ENCODE peak calls at places on chromosome 17, in six cellular contexts. Y, G, T, X, C and Z are unnamed samples.
A peak's percentile ranks its signal among the peaks of the same experiment; 100 is the strongest.

GRCh38 chr17:8488931-8489330 is 53.2 kb downstream of the NDEL1 start:
- DNase-seq in Y (peak; percentile 92), C (no peak), T (peak; percentile 43), X (peak; percentile 79), G (no peak), Z (peak; percentile 95)

GRCh38 chr17:15157051-15157450 is 108.1 kb downstream of the PMP22 start:
- DNase-seq in X (peak; percentile 23), Y (no peak), C (no peak), T (no peak), G (no peak), Z (no peak)

GRCh38 chr17:64107517-64108235 is 22.3 kb downstream of the ERN1 start:
- DNase-seq in Y (no peak), X (no peak), G (no peak), T (no peak), C (no peak), Z (no peak)

GRCh38 chr17:60356947-60357346 is 35.0 kb downstream of the USP32 start:
- DNase-seq in G (no peak), C (no peak), Y (no peak), X (peak; percentile 7), T (no peak), Z (peak; percentile 74)

GRCh38 chr17:77649717-77650211 is 308.7 kb upstream of the TNRC6C start:
- DNase-seq in T (no peak), X (peak; percentile 18), C (peak; percentile 27), Y (peak; percentile 53), G (no peak), Z (peak; percentile 2)

GRCh38 chr17:49327835-49328784 is 33.9 kb downstream of the ZNF652 start:
- DNase-seq in Y (no peak), T (no peak), X (peak; percentile 58), C (no peak), G (no peak), Z (peak; percentile 13)

GRCh38 chr17:46770818-46771600 is 47.5 kb downstream of the WNT3 start:
- DNase-seq in X (peak; percentile 41), Y (peak; percentile 86), T (no peak), C (peak; percentile 32), G (no peak), Z (no peak)

GRCh38 chr17:82870541-82870940 is 30.7 kb upstream of the ZNF750 start:
- DNase-seq in T (no peak), C (no peak), Y (no peak), G (peak; percentile 44), X (no peak), Z (no peak)

GRCh38 chr17:78127240-78127887 is 1.2 kb downstream of the TMC6 start:
- DNase-seq in C (peak; percentile 66), X (no peak), T (peak; percentile 84), Y (peak; percentile 91), G (peak; percentile 91), Z (no peak)

GRCh38 chr17:36705651-36706436 is 104.5 kb downstream of the MRM1 start:
- DNase-seq in G (no peak), T (no peak), X (peak; percentile 57), Y (no peak), C (peak; percentile 56), Z (peak; percentile 26)

GRCh38 chr17:12395733-12396354 is 269.8 kb upstream of the MYOCD start:
- DNase-seq in G (no peak), T (no peak), Y (no peak), C (peak; percentile 23), X (peak; percentile 20), Z (no peak)

GRCh38 chr17:81394831-81395599 is at the start of gene BAHCC1:
- DNase-seq in Y (peak; percentile 100), T (peak; percentile 100), G (peak; percentile 100), X (peak; percentile 100), C (peak; percentile 98), Z (peak; percentile 100)

GRCh38 chr17:81397314-81398169 is 2.3 kb downstream of the BAHCC1 start:
- DNase-seq in Y (no peak), C (peak; percentile 21), T (no peak), X (peak; percentile 73), G (no peak), Z (peak; percentile 75)

GRCh38 chr17:81396722-81397313 is 1.6 kb downstream of the BAHCC1 start:
- DNase-seq in C (peak; percentile 66), G (no peak), Y (no peak), X (peak; percentile 58), T (no peak), Z (peak; percentile 47)

GRCh38 chr17:81395600-81396277 is 482 bp downstream of the BAHCC1 start:
- DNase-seq in T (no peak), X (no peak), G (no peak), C (no peak), Y (no peak), Z (no peak)

GRCh38 chr17:81396278-81396721 is 1.0 kb downstream of the BAHCC1 start:
- DNase-seq in C (no peak), T (no peak), G (no peak), Y (no peak), X (no peak), Z (no peak)
- H3K4me3 ChIP-seq in C (peak overlapping the region; percentile 61), T (peak overlapping the region; percentile 75), G (peak overlapping the region; percentile 54), Y (peak overlapping the region; percentile 39), X (peak overlapping the region; percentile 60), Z (peak overlapping the region; percentile 71)

GRCh38 chr17:556431-556995 is 158.1 kb downstream of the VPS53 start:
- DNase-seq in X (no peak), G (no peak), Y (no peak), T (no peak), C (no peak), Z (peak; percentile 46)
- TF ChIP-seq CTCF in X (no peak), G (no peak), Y (no peak), T (no peak), C (no peak), Z (peak; percentile 7)

DNA sequence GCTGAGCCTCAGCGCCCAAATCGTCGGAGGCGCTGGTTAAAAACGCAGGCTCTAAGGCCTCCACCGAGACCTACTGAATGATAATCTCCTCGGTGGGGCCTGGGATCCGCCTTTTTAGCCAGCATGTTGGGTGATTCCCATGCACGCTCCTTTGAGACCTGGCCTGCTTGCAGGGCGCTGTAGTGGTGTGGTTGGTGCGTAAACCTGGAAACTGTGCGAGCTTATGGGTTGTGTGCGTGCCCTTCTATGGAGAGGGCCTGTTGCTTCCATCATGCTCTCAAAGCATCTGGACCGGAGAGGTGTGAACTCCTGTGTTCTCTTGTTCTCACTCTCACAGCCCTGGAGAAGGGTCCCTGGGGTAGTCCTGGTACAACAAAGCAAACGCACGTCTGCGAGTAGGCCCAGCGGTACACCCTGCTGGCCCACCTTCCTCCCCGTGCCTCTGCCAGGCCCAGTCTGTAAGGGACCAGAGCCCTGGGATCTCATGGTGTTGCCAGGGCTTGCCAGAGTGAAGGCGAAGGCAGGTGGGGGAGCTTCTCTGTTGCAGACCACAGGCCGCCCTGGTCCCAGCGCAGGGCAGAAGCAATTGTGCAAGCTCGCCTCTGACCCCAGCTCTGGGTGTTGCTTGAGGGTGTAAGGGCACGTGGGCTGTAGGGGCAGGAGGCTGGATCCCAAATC is 759 bp upstream of the LRRC75A start:
- DNase-seq in X (no peak), C (no peak), G (no peak), T (no peak), Y (no peak), Z (no peak)
- H3K4me3 ChIP-seq in X (no peak overlapping the region), C (peak overlapping the region; percentile 55), G (no peak overlapping the region), T (peak overlapping the region; percentile 70), Y (no peak overlapping the region), Z (no peak overlapping the region)

DNA sequence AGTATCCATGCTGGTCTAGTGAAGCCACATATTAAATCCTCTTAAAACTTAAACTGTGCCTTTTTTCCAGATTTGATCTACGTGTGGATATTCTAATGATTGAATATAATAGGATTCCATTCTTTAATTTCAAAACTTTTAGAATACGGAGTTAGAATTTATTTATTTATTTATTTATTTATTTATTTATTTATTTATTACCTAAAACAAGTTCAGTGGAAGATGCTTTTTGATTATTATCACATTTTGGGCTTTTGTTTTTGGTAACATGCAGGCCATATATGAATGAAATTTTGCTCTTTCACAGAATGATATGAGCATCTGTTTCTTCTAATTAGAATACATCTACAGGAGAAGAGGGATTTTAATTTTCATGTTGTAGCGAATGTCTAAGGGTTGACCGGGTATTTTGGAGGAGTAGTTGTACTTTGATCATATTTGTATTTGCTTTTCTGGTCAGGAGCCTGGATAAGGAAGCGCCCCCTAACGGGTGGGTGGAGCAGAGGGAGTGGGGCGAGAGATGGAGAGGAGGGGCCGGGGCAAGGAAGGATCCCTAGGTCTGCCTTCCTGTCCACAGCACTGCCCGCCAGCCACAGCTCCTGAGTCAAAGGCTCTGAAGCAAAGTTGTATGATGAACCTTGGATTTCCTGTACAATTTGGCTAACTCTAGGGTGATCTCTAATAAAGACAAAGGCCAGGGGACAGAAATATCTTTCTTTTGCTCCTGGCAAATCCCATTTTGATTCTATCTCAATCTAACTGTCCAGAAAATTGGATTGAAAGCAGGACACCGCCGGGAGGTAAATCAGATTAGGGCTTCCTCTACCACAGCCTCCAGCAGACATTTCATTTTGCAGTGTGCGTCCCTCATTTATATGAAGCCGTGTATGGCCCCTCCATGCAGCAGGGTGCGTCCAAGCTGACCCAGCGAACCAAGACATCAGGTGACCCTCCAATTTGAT is 149.1 kb downstream of the PRKCA start:
- DNase-seq in T (no peak), Y (peak; percentile 68), X (no peak), C (peak; percentile 56), G (peak; percentile 76), Z (no peak)
- TF ChIP-seq CTCF in T (no peak), Y (no peak), X (no peak), C (peak; percentile 46), G (no peak), Z (peak; percentile 13)

GRCh38 chr17:10457952-10458351 is 11.4 kb downstream of the MYH4 start:
- DNase-seq in G (no peak), Y (no peak), C (no peak), T (no peak), X (no peak), Z (no peak)
- H3K4me3 ChIP-seq in G (no peak overlapping the region), Y (no peak overlapping the region), C (no peak overlapping the region), T (no peak overlapping the region), X (no peak overlapping the region), Z (no peak overlapping the region)